ENCODE peak calls at places on chromosome 17, in five cellular contexts. P, U, C, R and D are unnamed samples.

GRCh38 chr17:80621335-80622169 is 76.9 kb downstream of the RPTOR start:
- DNase-seq in P (no peak), U (peak), C (no peak), R (no peak), D (no peak)

GRCh38 chr17:62963296-62963695 is 2.7 kb upstream of the TANC2 start:
- DNase-seq in P (no peak), U (no peak), C (no peak), R (no peak), D (no peak)

GRCh38 chr17:8872036-8872704 is 4.7 kb upstream of the PIK3R6 start:
- DNase-seq in P (no peak), U (no peak), C (no peak), R (peak), D (no peak)

GRCh38 chr17:49886036-49886435 is 38.2 kb upstream of the TAC4 start:
- DNase-seq in P (no peak), U (no peak), C (no peak), R (no peak), D (no peak)

GRCh38 chr17:69819316-69820087 is 255.5 kb upstream of the KCNJ16 start:
- DNase-seq in P (no peak), U (no peak), C (no peak), R (no peak), D (no peak)

GRCh38 chr17:17361543-17362511 is 58.7 kb downstream of the NT5M start:
- DNase-seq in P (no peak), U (no peak), C (no peak), R (peak), D (no peak)

GRCh38 chr17:4150106-4150505 is 7.1 kb downstream of the CYB5D2 start:
- DNase-seq in P (no peak), U (no peak), C (no peak), R (peak), D (no peak)

GRCh38 chr17:77042688-77043330 is 98.0 kb upstream of the SEC14L1 start:
- DNase-seq in P (no peak), U (no peak), C (no peak), R (no peak), D (no peak)

GRCh38 chr17:72600934-72601333 is 480.1 kb downstream of the SOX9 start:
- DNase-seq in P (no peak), U (no peak), C (no peak), R (no peak), D (no peak)